ENCODE peak calls at places on chromosomes 6 and 20, in five cellular contexts. X is mesenchymal stem cell, M is IMR-90, K is trophoblast cell, O is H1. F is an unnamed sample.

GRCh38 chr6:54299542-54300269 is 8.5 kb upstream of the TINAG start:
- DNase-seq in X (peak; percentile 18), M (peak; percentile 32), K (no peak), O (no peak), F (no peak)

GRCh38 chr6:144434308-144434990 is 149.3 kb downstream of the UTRN start:
- DNase-seq in X (peak; percentile 81), M (peak; percentile 88), K (peak; percentile 25), O (no peak), F (no peak)

GRCh38 chr6:22082278-22082677 is 214.6 kb downstream of the PRL start:
- DNase-seq in X (no peak), M (peak; percentile 65), K (no peak), O (no peak), F (no peak)

GRCh38 chr6:37865534-37865933 is 46.0 kb downstream of the ZFAND3 start:
- DNase-seq in X (no peak), M (no peak), K (no peak), O (no peak), F (no peak)

GRCh38 chr6:152993431-152993830 is 9.1 kb downstream of the MTRF1L start:
- DNase-seq in X (peak; percentile 35), M (no peak), K (no peak), O (no peak), F (no peak)

GRCh38 chr6:9611016-9611415 is 803.9 kb downstream of the TFAP2A start:
- DNase-seq in X (no peak), M (no peak), K (no peak), O (no peak), F (no peak)

GRCh38 chr6:100986921-100987320 is 105.8 kb upstream of the ASCC3 start:
- DNase-seq in X (no peak), M (no peak), K (peak; percentile 76), O (no peak), F (no peak)

GRCh38 chr6:36676142-36677058 is 2.1 kb upstream of the CDKN1A start:
- DNase-seq in X (peak; percentile 69), M (peak; percentile 66), K (no peak), O (no peak), F (peak; percentile 21)

GRCh38 chr20:51547951-51548350 is 5.4 kb upstream of the NFATC2 start:
- DNase-seq in X (no peak), M (no peak), K (no peak), O (no peak), F (no peak)

GRCh38 chr20:20709858-20710257 is 2.6 kb downstream of the RALGAPA2 start:
- DNase-seq in X (no peak), M (no peak), K (no peak), O (no peak), F (no peak)

GRCh38 chr6:160750276-160750689 is 48.2 kb downstream of the PLG start:
- DNase-seq in X (no peak), M (no peak), K (peak; percentile 6), O (peak; percentile 38), F (peak; percentile 29)

GRCh38 chr6:40585661-40586269 is 1.4 kb downstream of the LRFN2 start:
- DNase-seq in X (peak; percentile 9), M (no peak), K (no peak), O (no peak), F (peak; percentile 49)

GRCh38 chr6:133814797-133815196 is 74.1 kb upstream of the TCF21 start:
- DNase-seq in X (peak; percentile 69), M (peak; percentile 71), K (peak; percentile 5), O (no peak), F (no peak)

GRCh38 chr20:43667341-43668132 is 623 bp downstream of the MYBL2 start:
- DNase-seq in X (peak; percentile 12), M (no peak), K (no peak), O (no peak), F (peak; percentile 23)

GRCh38 chr6:2862712-2863174 is 21.1 kb upstream of the SERPINB1 start:
- DNase-seq in X (no peak), M (no peak), K (no peak), O (no peak), F (no peak)

GRCh38 chr6:34865107-34865506 is 22.7 kb downstream of the TAF11 start:
- DNase-seq in X (peak; percentile 74), M (peak; percentile 20), K (no peak), O (no peak), F (no peak)

GRCh38 chr6:53412751-53413150 is 64.0 kb upstream of the ELOVL5 start:
- DNase-seq in X (no peak), M (no peak), K (no peak), O (no peak), F (no peak)

DNA sequence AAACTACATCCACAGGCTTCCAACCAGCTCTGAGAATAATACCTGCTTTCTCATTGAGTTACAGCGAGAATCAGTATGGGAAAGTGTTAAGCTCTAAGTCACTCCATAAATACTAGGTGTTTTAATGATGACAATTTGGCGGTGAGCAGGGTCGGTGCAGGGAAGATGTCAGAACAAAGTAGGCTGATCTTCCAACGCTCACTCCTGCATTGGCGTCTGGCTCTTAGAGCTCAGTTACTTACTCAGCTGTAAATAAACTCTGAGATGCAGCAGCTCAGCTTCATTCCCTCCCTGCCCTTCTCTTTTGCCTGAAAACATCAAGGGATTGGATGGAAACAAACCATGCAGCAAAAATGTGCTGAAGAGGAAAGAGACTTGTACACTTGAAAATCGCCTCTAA is 102.5 kb upstream of the SPACA1 start:
- DNase-seq in X (no peak), M (no peak), K (no peak), O (no peak), F (no peak)
- H3K4me3 ChIP-seq in X (no peak overlapping the region), M (no peak overlapping the region), K (no peak overlapping the region), O (no peak overlapping the region), F (no peak overlapping the region)

GRCh38 chr6:78868124-78868523 is 773 bp downstream of the IRAK1BP1 start:
- DNase-seq in X (no peak), M (no peak), K (no peak), O (no peak), F (no peak)
- H2AFZ ChIP-seq in X (no peak overlapping the region), M (peak overlapping the region; percentile 93), K (no peak overlapping the region), O (peak overlapping the region; percentile 92), F (peak overlapping the region; percentile 98)

DNA sequence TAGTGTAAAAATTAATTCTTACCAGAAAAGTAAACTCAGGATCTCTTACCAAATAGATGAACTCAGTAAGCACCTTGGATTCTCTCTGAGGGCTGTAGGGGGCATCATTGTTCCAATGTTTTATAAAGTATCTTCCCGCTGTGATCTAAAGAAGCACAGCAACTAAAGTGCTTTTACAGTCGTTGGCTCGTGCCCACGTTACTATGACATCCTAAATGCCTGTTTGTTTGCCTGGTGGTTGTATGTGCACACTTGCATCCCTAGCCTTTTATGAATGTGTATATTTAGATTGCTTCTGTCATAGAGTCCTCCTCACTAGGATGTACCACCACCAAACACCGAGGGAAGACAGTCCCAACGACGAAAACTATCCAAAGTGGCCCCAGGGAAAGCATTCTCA is 34.5 kb downstream of the SLX4IP start:
- DNase-seq in X (peak; percentile 90), M (peak; percentile 87), K (peak; percentile 76), O (peak; percentile 23), F (peak; percentile 54)
- H2AK5ac ChIP-seq in X (no peak overlapping the region), M (peak overlapping the region; percentile 35), K (no peak overlapping the region), O (no peak overlapping the region), F (no peak overlapping the region)

GRCh38 chr6:236519-236918 is 55.8 kb upstream of the DUSP22 start:
- DNase-seq in X (no peak), M (no peak), K (no peak), O (no peak), F (no peak)

GRCh38 chr6:235763-236360 is 56.4 kb upstream of the DUSP22 start:
- DNase-seq in X (peak; percentile 74), M (peak; percentile 61), K (no peak), O (no peak), F (no peak)

GRCh38 chr6:231779-232178 is 60.5 kb upstream of the DUSP22 start:
- DNase-seq in X (no peak), M (no peak), K (no peak), O (no peak), F (no peak)

GRCh38 chr6:232896-233640 is 59.2 kb upstream of the DUSP22 start:
- DNase-seq in X (no peak), M (no peak), K (no peak), O (no peak), F (no peak)

GRCh38 chr6:234706-235372 is 57.4 kb upstream of the DUSP22 start:
- DNase-seq in X (no peak), M (no peak), K (no peak), O (no peak), F (no peak)
- H3K4me3 ChIP-seq in X (no peak overlapping the region), M (no peak overlapping the region), K (no peak overlapping the region), O (no peak overlapping the region), F (no peak overlapping the region)

GRCh38 chr20:32674362-32674789 is 635 bp upstream of the C20orf203 start:
- DNase-seq in X (peak; percentile 47), M (peak; percentile 50), K (peak; percentile 85), O (no peak), F (no peak)
- H2AFZ ChIP-seq in X (no peak overlapping the region), M (no peak overlapping the region), K (no peak overlapping the region), O (no peak overlapping the region), F (no peak overlapping the region)

GRCh38 chr20:3795511-3796468 is at the start of gene CDC25B:
- DNase-seq in X (peak; percentile 94), M (peak; percentile 83), K (peak; percentile 87), O (peak; percentile 56), F (peak; percentile 84)
- H2AK5ac ChIP-seq in X (no peak within 1 kb of the TSS), M (peak within 1 kb of the TSS; percentile 97), K (no peak within 1 kb of the TSS), O (no peak within 1 kb of the TSS), F (peak within 1 kb of the TSS; percentile 99)

GRCh38 chr6:27672113-27672799 is 199.4 kb upstream of the ZNF184 start:
- DNase-seq in X (peak; percentile 60), M (peak; percentile 52), K (peak; percentile 38), O (peak; percentile 86), F (peak; percentile 76)
- H3K4me3 ChIP-seq in X (peak overlapping the region; percentile 60), M (no peak overlapping the region), K (no peak overlapping the region), O (peak overlapping the region; percentile 49), F (peak overlapping the region; percentile 70)